ENCODE peak calls at places on chromosomes 5 and 9, in four cellular contexts. U, Q, G and M are unnamed samples.

GRCh38 chr9:128629852-128630545 is 26.6 kb downstream of the DYNC2I2 start:
- DNase-seq in U (no peak), G (no peak), Q (no peak), M (no peak)

GRCh38 chr9:98101868-98102273 is 17.2 kb downstream of the TRIM14 start:
- DNase-seq in Q (no peak), G (no peak), U (no peak), M (no peak)

GRCh38 chr5:63233906-63234305 is 655.3 kb downstream of the LRRC70 start:
- DNase-seq in G (no peak), U (no peak), Q (no peak), M (peak; percentile 55)

GRCh38 chr9:18721267-18722079 is 247.5 kb downstream of the ADAMTSL1 start:
- DNase-seq in Q (peak; percentile 36), U (no peak), G (no peak), M (no peak)

GRCh38 chr5:69105996-69106906 is 12.4 kb downstream of the SLC30A5 start:
- DNase-seq in Q (no peak), U (no peak), G (no peak), M (no peak)

GRCh38 chr9:114629563-114630090 is 18.5 kb downstream of the TMEM268 start:
- DNase-seq in U (no peak), Q (peak; percentile 10), G (no peak), M (no peak)

GRCh38 chr9:137454506-137455360 is 4.4 kb downstream of the NSMF start:
- DNase-seq in Q (peak; percentile 37), G (no peak), U (peak; percentile 3), M (peak; percentile 83)

GRCh38 chr9:130453487-130453886 is 8.7 kb downstream of the ASS1 start:
- DNase-seq in U (no peak), Q (peak; percentile 88), G (peak; percentile 69), M (peak; percentile 75)

GRCh38 chr5:81007637-81008027 is 47.5 kb downstream of the RASGRF2 start:
- DNase-seq in G (no peak), Q (no peak), U (no peak), M (no peak)

GRCh38 chr9:100933656-100934055 is 94.9 kb upstream of the PLPPR1 start:
- DNase-seq in Q (peak; percentile 69), U (no peak), G (no peak), M (no peak)

GRCh38 chr5:23930985-23931384 is 423.6 kb downstream of the PRDM9 start:
- DNase-seq in G (no peak), U (no peak), Q (no peak), M (no peak)

GRCh38 chr5:173645897-173646574 is 29.6 kb upstream of the BOD1 start:
- DNase-seq in U (no peak), G (no peak), Q (peak; percentile 62), M (no peak)

GRCh38 chr9:108182950-108183381 is 672.8 kb downstream of the ACTL7B start:
- DNase-seq in U (no peak), G (no peak), Q (peak; percentile 90), M (peak; percentile 87)

GRCh38 chr9:96270236-96270635 is 31.7 kb downstream of the HSD17B3 start:
- DNase-seq in U (no peak), G (no peak), Q (no peak), M (no peak)

GRCh38 chr9:120066315-120066714 is 513.7 kb downstream of the CDK5RAP2 start:
- DNase-seq in Q (peak; percentile 32), G (no peak), U (no peak), M (no peak)

GRCh38 chr9:1025131-1025530 is 25.0 kb upstream of the DMRT2 start:
- DNase-seq in U (no peak), G (no peak), Q (no peak), M (no peak)

GRCh38 chr9:114284316-114285060 is 38.4 kb upstream of the ORM1 start:
- DNase-seq in Q (no peak), G (no peak), U (peak; percentile 0), M (no peak)

GRCh38 chr9:124411514-124412227 is 3.6 kb downstream of the PSMB7 start:
- DNase-seq in G (peak; percentile 41), U (no peak), Q (peak; percentile 62), M (peak; percentile 83)

GRCh38 chr5:93574041-93574938 is 6.7 kb downstream of the NR2F1-AS1 start:
- DNase-seq in G (no peak), Q (no peak), U (no peak), M (no peak)

GRCh38 chr5:3122216-3122615 is 370.7 kb upstream of the IRX2 start:
- DNase-seq in Q (no peak), U (no peak), G (no peak), M (no peak)